ENCODE peak calls at places on chromosomes 12 and 14, in four cellular contexts. O is activated T-cell treated with anti-CD3 and anti-CD28 coated beads for 1 hour, V is fibroblast of mammary gland, K is fibroblast of pulmonary artery. P is an unnamed sample.

GRCh38 chr12:32135967-32136366 is 29.3 kb downstream of the BICD1 start:
- DNase-seq in O (no peak), V (no peak), K (no peak), P (no peak)

GRCh38 chr14:71600309-71600708 is 331.9 kb upstream of the RGS6 start:
- DNase-seq in O (no peak), V (no peak), K (no peak), P (no peak)

GRCh38 chr14:31080060-31080459 is 53.9 kb upstream of the STRN3 start:
- DNase-seq in O (no peak), V (peak), K (no peak), P (peak)

GRCh38 chr14:56196274-56196673 is 78.1 kb downstream of the PELI2 start:
- DNase-seq in O (no peak), V (peak), K (peak), P (peak)

GRCh38 chr14:100587248-100587762 is at the start of gene BEGAIN:
- DNase-seq in O (no peak), V (no peak), K (no peak), P (no peak)

GRCh38 chr14:72142328-72142727 is 210.1 kb downstream of the RGS6 start:
- DNase-seq in O (no peak), V (no peak), K (no peak), P (no peak)

GRCh38 chr12:80778005-80778541 is 61.4 kb downstream of the MYF5 start:
- DNase-seq in O (no peak), V (peak), K (peak), P (peak)

GRCh38 chr12:49808686-49809368 is 19.4 kb downstream of the NCKAP5L start:
- DNase-seq in O (no peak), V (no peak), K (no peak), P (peak)

GRCh38 chr14:51652168-51653095 is 722 bp downstream of the FRMD6 start:
- DNase-seq in O (peak), V (no peak), K (no peak), P (no peak)